ENCODE peak calls at places on chromosomes 7 and 10, in six cellular contexts. One of them, this sample, is unnamed.

GRCh38 chr10:114492351-114493037 is 88.2 kb upstream of the AFAP1L2 start:
- DNase-seq in Daoy: no peak
- DNase-seq in NCI-H1436: no peak
- DNase-seq in SHP77: no peak
- DNase-seq in central memory CD4-positive, alpha-beta T cell: peak; percentile 33
- DNase-seq in HEK293T: no peak
- DNase-seq in this sample: peak; percentile 39

GRCh38 chr7:139559364-139560105 is 36.0 kb downstream of the CLEC2L start:
- DNase-seq in HEK293T: no peak
- DNase-seq in central memory CD4-positive, alpha-beta T cell: no peak
- DNase-seq in SHP77: no peak
- DNase-seq in NCI-H1436: no peak
- DNase-seq in Daoy: no peak
- DNase-seq in this sample: no peak

GRCh38 chr10:98383869-98384268 is 31.1 kb downstream of the PYROXD2 start:
- DNase-seq in NCI-H1436: no peak
- DNase-seq in SHP77: no peak
- DNase-seq in central memory CD4-positive, alpha-beta T cell: no peak
- DNase-seq in HEK293T: no peak
- DNase-seq in Daoy: no peak
- DNase-seq in this sample: no peak

GRCh38 chr10:111762114-111762513 is 421.5 kb downstream of the GPAM start:
- DNase-seq in central memory CD4-positive, alpha-beta T cell: no peak
- DNase-seq in SHP77: no peak
- DNase-seq in Daoy: no peak
- DNase-seq in HEK293T: no peak
- DNase-seq in NCI-H1436: no peak
- DNase-seq in this sample: no peak

GRCh38 chr7:67311901-67312300 is 315.3 kb downstream of the TYW1 start:
- DNase-seq in central memory CD4-positive, alpha-beta T cell: no peak
- DNase-seq in NCI-H1436: no peak
- DNase-seq in HEK293T: no peak
- DNase-seq in SHP77: no peak
- DNase-seq in Daoy: no peak
- DNase-seq in this sample: no peak

GRCh38 chr7:30144659-30145321 is 10.0 kb downstream of the MTURN start:
- DNase-seq in central memory CD4-positive, alpha-beta T cell: no peak
- DNase-seq in Daoy: no peak
- DNase-seq in HEK293T: no peak
- DNase-seq in SHP77: no peak
- DNase-seq in NCI-H1436: no peak
- DNase-seq in this sample: no peak

GRCh38 chr7:7768977-7769376 is 50.6 kb upstream of the RPA3 start:
- DNase-seq in Daoy: no peak
- DNase-seq in HEK293T: no peak
- DNase-seq in NCI-H1436: no peak
- DNase-seq in SHP77: no peak
- DNase-seq in central memory CD4-positive, alpha-beta T cell: no peak
- DNase-seq in this sample: no peak

GRCh38 chr10:23442936-23443335 is 4.1 kb downstream of the OTUD1 start:
- DNase-seq in HEK293T: no peak
- DNase-seq in central memory CD4-positive, alpha-beta T cell: no peak
- DNase-seq in SHP77: no peak
- DNase-seq in NCI-H1436: no peak
- DNase-seq in Daoy: no peak
- DNase-seq in this sample: no peak

GRCh38 chr10:95233377-95234034 is 39.5 kb downstream of the ACSM6 start:
- DNase-seq in NCI-H1436: no peak
- DNase-seq in Daoy: no peak
- DNase-seq in SHP77: no peak
- DNase-seq in central memory CD4-positive, alpha-beta T cell: no peak
- DNase-seq in HEK293T: no peak
- DNase-seq in this sample: no peak

GRCh38 chr10:6050801-6051445 is 11.2 kb downstream of the IL2RA start:
- DNase-seq in central memory CD4-positive, alpha-beta T cell: peak; percentile 95
- DNase-seq in SHP77: peak; percentile 5
- DNase-seq in Daoy: peak; percentile 76
- DNase-seq in NCI-H1436: no peak
- DNase-seq in HEK293T: no peak
- DNase-seq in this sample: peak; percentile 93

GRCh38 chr10:117152668-117153067 is 14.6 kb upstream of the VAX1 start:
- DNase-seq in SHP77: no peak
- DNase-seq in HEK293T: no peak
- DNase-seq in central memory CD4-positive, alpha-beta T cell: no peak
- DNase-seq in NCI-H1436: no peak
- DNase-seq in Daoy: no peak
- DNase-seq in this sample: no peak

GRCh38 chr10:77915299-77916105 is 11.1 kb downstream of the DLG5 start:
- DNase-seq in Daoy: no peak
- DNase-seq in central memory CD4-positive, alpha-beta T cell: no peak
- DNase-seq in SHP77: no peak
- DNase-seq in HEK293T: no peak
- DNase-seq in NCI-H1436: no peak
- DNase-seq in this sample: no peak

GRCh38 chr7:38699481-38699880 is 68.3 kb upstream of the AMPH start:
- DNase-seq in SHP77: no peak
- DNase-seq in central memory CD4-positive, alpha-beta T cell: no peak
- DNase-seq in Daoy: no peak
- DNase-seq in NCI-H1436: no peak
- DNase-seq in HEK293T: no peak
- DNase-seq in this sample: no peak